ENCODE peak calls at places on chromosomes 4 and X, in seven cellular contexts. One of them, this sample, is unnamed.

GRCh38 chr4:183180096-183180495 is 81.0 kb downstream of the WWC2 start:
- DNase-seq in NCI-H2081: no peak
- DNase-seq in EL: no peak
- DNase-seq in SW480: no peak
- DNase-seq in head of caudate nucleus: no peak
- DNase-seq in left lobe of liver: no peak
- DNase-seq in brain microvascular endothelial cell: no peak
- DNase-seq in this sample: no peak

GRCh38 chrX:110218591-110218990 is 99.3 kb downstream of the AMMECR1 start:
- DNase-seq in brain microvascular endothelial cell: no peak
- DNase-seq in left lobe of liver: no peak
- DNase-seq in SW480: no peak
- DNase-seq in head of caudate nucleus: no peak
- DNase-seq in EL: peak
- DNase-seq in NCI-H2081: no peak
- DNase-seq in this sample: no peak

GRCh38 chr4:10074767-10075105 is 41.9 kb downstream of the WDR1 start:
- DNase-seq in head of caudate nucleus: peak
- DNase-seq in SW480: peak
- DNase-seq in NCI-H2081: no peak
- DNase-seq in EL: peak
- DNase-seq in brain microvascular endothelial cell: peak
- DNase-seq in left lobe of liver: no peak
- DNase-seq in this sample: peak

GRCh38 chrX:136046295-136046894 is 61.2 kb downstream of the SLC9A6 start:
- DNase-seq in left lobe of liver: no peak
- DNase-seq in head of caudate nucleus: no peak
- DNase-seq in brain microvascular endothelial cell: peak
- DNase-seq in NCI-H2081: no peak
- DNase-seq in EL: no peak
- DNase-seq in SW480: no peak
- DNase-seq in this sample: no peak

GRCh38 chrX:155819966-155820491 is 61.1 kb upstream of the VAMP7 start:
- DNase-seq in SW480: peak
- DNase-seq in EL: peak
- DNase-seq in left lobe of liver: peak
- DNase-seq in NCI-H2081: peak
- DNase-seq in head of caudate nucleus: peak
- DNase-seq in brain microvascular endothelial cell: peak
- DNase-seq in this sample: peak

GRCh38 chr4:102430511-102430910 is 70.6 kb upstream of the NFKB1 start:
- DNase-seq in NCI-H2081: no peak
- DNase-seq in EL: peak
- DNase-seq in left lobe of liver: no peak
- DNase-seq in SW480: no peak
- DNase-seq in brain microvascular endothelial cell: no peak
- DNase-seq in head of caudate nucleus: no peak
- DNase-seq in this sample: peak

GRCh38 chr4:113636438-113636818 is 125.1 kb downstream of the CAMK2D start:
- DNase-seq in head of caudate nucleus: no peak
- DNase-seq in SW480: no peak
- DNase-seq in NCI-H2081: no peak
- DNase-seq in left lobe of liver: no peak
- DNase-seq in brain microvascular endothelial cell: no peak
- DNase-seq in EL: peak
- DNase-seq in this sample: no peak

GRCh38 chr4:182890202-182890601 is 27.0 kb downstream of the DCTD start:
- DNase-seq in NCI-H2081: no peak
- DNase-seq in head of caudate nucleus: no peak
- DNase-seq in left lobe of liver: no peak
- DNase-seq in brain microvascular endothelial cell: no peak
- DNase-seq in EL: no peak
- DNase-seq in SW480: no peak
- DNase-seq in this sample: no peak

GRCh38 chr4:183554878-183555585 is 50.2 kb downstream of the ING2 start:
- DNase-seq in NCI-H2081: no peak
- DNase-seq in head of caudate nucleus: no peak
- DNase-seq in brain microvascular endothelial cell: no peak
- DNase-seq in left lobe of liver: no peak
- DNase-seq in EL: no peak
- DNase-seq in SW480: no peak
- DNase-seq in this sample: no peak

GRCh38 chr4:183808102-183808466 is 97.0 kb upstream of the STOX2 start:
- DNase-seq in EL: no peak
- DNase-seq in SW480: no peak
- DNase-seq in brain microvascular endothelial cell: no peak
- DNase-seq in head of caudate nucleus: no peak
- DNase-seq in left lobe of liver: no peak
- DNase-seq in NCI-H2081: no peak
- DNase-seq in this sample: no peak

GRCh38 chr4:66750273-66750672 is 795.0 kb downstream of the CENPC start:
- DNase-seq in left lobe of liver: no peak
- DNase-seq in SW480: no peak
- DNase-seq in EL: peak
- DNase-seq in NCI-H2081: no peak
- DNase-seq in brain microvascular endothelial cell: peak
- DNase-seq in head of caudate nucleus: no peak
- DNase-seq in this sample: no peak

GRCh38 chr4:78336093-78336943 is 215.3 kb upstream of the ANXA3 start:
- DNase-seq in brain microvascular endothelial cell: peak
- DNase-seq in EL: no peak
- DNase-seq in SW480: no peak
- DNase-seq in NCI-H2081: no peak
- DNase-seq in left lobe of liver: no peak
- DNase-seq in head of caudate nucleus: no peak
- DNase-seq in this sample: no peak

GRCh38 chrX:96685205-96686099 is 810 bp downstream of the DIAPH2 start:
- DNase-seq in brain microvascular endothelial cell: peak
- DNase-seq in head of caudate nucleus: peak
- DNase-seq in EL: peak
- DNase-seq in NCI-H2081: peak
- DNase-seq in left lobe of liver: peak
- DNase-seq in SW480: peak
- DNase-seq in this sample: peak

GRCh38 chr4:138802499-138802898 is 213.1 kb upstream of the NOCT start:
- DNase-seq in left lobe of liver: no peak
- DNase-seq in brain microvascular endothelial cell: no peak
- DNase-seq in NCI-H2081: no peak
- DNase-seq in EL: no peak
- DNase-seq in SW480: no peak
- DNase-seq in head of caudate nucleus: no peak
- DNase-seq in this sample: peak